ENCODE peak calls at places on chromosomes 13 and 19, in ten cellular contexts. L is GM20000; R is LoVo; S is HuH-7; J is GM04504; V is ureter; X is GOT3; I is sciatic nerve; M is upper lobe of left lung; Y is activated T-helper 1 cell treated with anti-CD3 and anti-CD28 coated beads, Interleukin-2, amount 50 U/mL, for 16 hours. Q is an unnamed sample.

GRCh38 chr19:10431943-10432735 is 11.8 kb downstream of the PDE4A start:
- DNase-seq in L (peak; percentile 92), R (no peak), S (peak; percentile 62), J (peak; percentile 21), V (peak; percentile 72), X (no peak), I (peak; percentile 84), M (peak; percentile 79), Y (peak; percentile 49), Q (peak; percentile 92)

GRCh38 chr19:28504727-28505126 is 708.2 kb downstream of the UQCRFS1 start:
- DNase-seq in L (no peak), R (no peak), S (no peak), J (no peak), V (peak; percentile 13), X (no peak), I (no peak), M (no peak), Y (no peak), Q (peak; percentile 48)

GRCh38 chr19:49136771-49137171 is 17.4 kb downstream of the PPFIA3 start:
- DNase-seq in L (no peak), R (no peak), S (no peak), J (peak; percentile 57), V (no peak), X (no peak), I (no peak), M (peak; percentile 35), Y (no peak), Q (no peak)

GRCh38 chr19:6997679-6998445 is 23.4 kb downstream of the MBD3L2B start:
- DNase-seq in L (no peak), R (no peak), S (no peak), J (no peak), V (no peak), X (no peak), I (no peak), M (peak; percentile 24), Y (no peak), Q (no peak)

GRCh38 chr13:25686831-25687495 is 315.2 kb downstream of the ATP8A2 start:
- DNase-seq in L (no peak), R (no peak), S (no peak), J (no peak), V (no peak), X (no peak), I (no peak), M (no peak), Y (no peak), Q (no peak)

GRCh38 chr19:17572640-17573039 is 17.2 kb downstream of the COLGALT1 start:
- DNase-seq in L (no peak), R (no peak), S (no peak), J (no peak), V (no peak), X (no peak), I (no peak), M (no peak), Y (no peak), Q (no peak)

GRCh38 chr19:39199025-39199424 is 2.3 kb downstream of the NCCRP1 start:
- DNase-seq in L (no peak), R (no peak), S (no peak), J (peak; percentile 15), V (no peak), X (no peak), I (no peak), M (no peak), Y (no peak), Q (no peak)

GRCh38 chr13:20451397-20451796 is 74.3 kb downstream of the CRYL1 start:
- DNase-seq in L (no peak), R (no peak), S (no peak), J (no peak), V (no peak), X (no peak), I (no peak), M (no peak), Y (no peak), Q (no peak)

GRCh38 chr19:8212212-8212611 is 3.0 kb downstream of the CERS4 start:
- DNase-seq in L (no peak), R (no peak), S (no peak), J (no peak), V (no peak), X (no peak), I (no peak), M (no peak), Y (no peak), Q (no peak)

GRCh38 chr19:33558846-33559245 is 37.3 kb upstream of the PEPD start:
- DNase-seq in L (no peak), R (no peak), S (no peak), J (peak; percentile 5), V (no peak), X (no peak), I (peak; percentile 37), M (no peak), Y (no peak), Q (peak; percentile 43)

GRCh38 chr13:22061371-22061805 is 390.5 kb downstream of the FGF9 start:
- DNase-seq in L (peak; percentile 32), R (no peak), S (no peak), J (no peak), V (no peak), X (no peak), I (no peak), M (no peak), Y (peak; percentile 60), Q (peak; percentile 79)

GRCh38 chr19:4977299-4978174 is 8.6 kb downstream of the KDM4B start:
- DNase-seq in L (no peak), R (no peak), S (no peak), J (peak; percentile 57), V (no peak), X (no peak), I (no peak), M (no peak), Y (no peak), Q (no peak)

GRCh38 chr19:46373573-46374359 is 26.9 kb downstream of the PPP5C start:
- DNase-seq in L (no peak), R (peak; percentile 69), S (no peak), J (peak; percentile 32), V (peak; percentile 93), X (no peak), I (peak; percentile 65), M (peak; percentile 96), Y (no peak), Q (no peak)

GRCh38 chr19:17281391-17282304 is at the start of gene ANKLE1:
- DNase-seq in L (peak; percentile 84), R (no peak), S (peak; percentile 56), J (no peak), V (no peak), X (no peak), I (no peak), M (peak; percentile 61), Y (no peak), Q (peak; percentile 89)

GRCh38 chr19:30931307-30931706 is 417.9 kb downstream of the TSHZ3 start:
- DNase-seq in L (no peak), R (no peak), S (no peak), J (no peak), V (no peak), X (no peak), I (no peak), M (no peak), Y (no peak), Q (no peak)

GRCh38 chr13:23427342-23428182 is 5.9 kb downstream of the SACS start:
- DNase-seq in L (no peak), R (no peak), S (no peak), J (peak; percentile 84), V (peak; percentile 64), X (no peak), I (no peak), M (no peak), Y (no peak), Q (no peak)

GRCh38 chr13:106570354-106570822 is 2.5 kb upstream of the ARGLU1 start:
- DNase-seq in L (peak; percentile 6), R (peak; percentile 8), S (peak; percentile 54), J (no peak), V (peak; percentile 61), X (no peak), I (peak; percentile 85), M (peak; percentile 79), Y (peak; percentile 56), Q (peak; percentile 89)

GRCh38 chr19:13035820-13036365 is 40.6 kb downstream of the NFIX start:
- DNase-seq in L (no peak), R (no peak), S (no peak), J (no peak), V (no peak), X (no peak), I (no peak), M (no peak), Y (no peak), Q (no peak)

GRCh38 chr19:23817519-23817918 is 58.8 kb upstream of the ZNF681 start:
- DNase-seq in L (peak; percentile 24), R (no peak), S (peak; percentile 48), J (no peak), V (no peak), X (no peak), I (no peak), M (peak; percentile 27), Y (no peak), Q (no peak)

GRCh38 chr19:29145756-29146155 is 67.2 kb downstream of the UQCRFS1 start:
- DNase-seq in L (no peak), R (no peak), S (no peak), J (no peak), V (no peak), X (no peak), I (no peak), M (no peak), Y (no peak), Q (no peak)